ENCODE peak calls at places on chromosomes 3 and 15, in ten cellular contexts. One of them, this sample, is unnamed.

GRCh38 chr3:111362286-111363009 is 179.5 kb upstream of the CD96 start:
- DNase-seq in BJ: no peak
- DNase-seq in HepG2: no peak
- DNase-seq in cardiac muscle cell: no peak
- DNase-seq in mammary epithelial cell: no peak
- DNase-seq in choroid plexus epithelial cell: no peak
- DNase-seq in OCI-LY7: no peak
- DNase-seq in pancreas: no peak
- DNase-seq in lower leg skin: no peak
- DNase-seq in kidney epithelial cell: no peak
- DNase-seq in this sample: no peak

GRCh38 chr3:143751643-143752178 is 96.6 kb downstream of the SLC9A9 start:
- DNase-seq in cardiac muscle cell: no peak
- DNase-seq in BJ: no peak
- DNase-seq in lower leg skin: no peak
- DNase-seq in mammary epithelial cell: no peak
- DNase-seq in HepG2: no peak
- DNase-seq in pancreas: no peak
- DNase-seq in kidney epithelial cell: no peak
- DNase-seq in OCI-LY7: peak
- DNase-seq in choroid plexus epithelial cell: no peak
- DNase-seq in this sample: no peak

GRCh38 chr15:39454189-39454986 is 126.5 kb upstream of the THBS1 start:
- DNase-seq in HepG2: peak
- DNase-seq in cardiac muscle cell: no peak
- DNase-seq in OCI-LY7: no peak
- DNase-seq in choroid plexus epithelial cell: peak
- DNase-seq in pancreas: no peak
- DNase-seq in lower leg skin: no peak
- DNase-seq in kidney epithelial cell: no peak
- DNase-seq in mammary epithelial cell: no peak
- DNase-seq in BJ: no peak
- DNase-seq in this sample: no peak

GRCh38 chr3:152309535-152310317 is 41.0 kb downstream of the MBNL1 start:
- DNase-seq in OCI-LY7: no peak
- DNase-seq in pancreas: no peak
- DNase-seq in kidney epithelial cell: no peak
- DNase-seq in cardiac muscle cell: no peak
- DNase-seq in choroid plexus epithelial cell: peak
- DNase-seq in HepG2: no peak
- DNase-seq in BJ: no peak
- DNase-seq in mammary epithelial cell: peak
- DNase-seq in lower leg skin: no peak
- DNase-seq in this sample: no peak

GRCh38 chr15:61906961-61907752 is 153.1 kb downstream of the VPS13C start:
- DNase-seq in OCI-LY7: no peak
- DNase-seq in pancreas: peak
- DNase-seq in HepG2: peak
- DNase-seq in cardiac muscle cell: no peak
- DNase-seq in mammary epithelial cell: peak
- DNase-seq in choroid plexus epithelial cell: no peak
- DNase-seq in lower leg skin: no peak
- DNase-seq in BJ: no peak
- DNase-seq in kidney epithelial cell: no peak
- DNase-seq in this sample: no peak

GRCh38 chr3:39453134-39453533 is 14.3 kb upstream of the MOBP start:
- DNase-seq in choroid plexus epithelial cell: no peak
- DNase-seq in pancreas: no peak
- DNase-seq in kidney epithelial cell: no peak
- DNase-seq in mammary epithelial cell: no peak
- DNase-seq in cardiac muscle cell: no peak
- DNase-seq in BJ: no peak
- DNase-seq in OCI-LY7: no peak
- DNase-seq in lower leg skin: no peak
- DNase-seq in HepG2: no peak
- DNase-seq in this sample: no peak

GRCh38 chr15:100833432-100834389 is 45.9 kb upstream of the ALDH1A3 start:
- DNase-seq in lower leg skin: no peak
- DNase-seq in choroid plexus epithelial cell: peak
- DNase-seq in HepG2: no peak
- DNase-seq in pancreas: no peak
- DNase-seq in cardiac muscle cell: no peak
- DNase-seq in kidney epithelial cell: no peak
- DNase-seq in OCI-LY7: peak
- DNase-seq in BJ: no peak
- DNase-seq in mammary epithelial cell: no peak
- DNase-seq in this sample: no peak

GRCh38 chr3:53709856-53710674 is 136.2 kb downstream of the CHDH start:
- DNase-seq in pancreas: peak
- DNase-seq in kidney epithelial cell: no peak
- DNase-seq in lower leg skin: peak
- DNase-seq in OCI-LY7: peak
- DNase-seq in cardiac muscle cell: peak
- DNase-seq in HepG2: peak
- DNase-seq in mammary epithelial cell: peak
- DNase-seq in BJ: no peak
- DNase-seq in choroid plexus epithelial cell: peak
- DNase-seq in this sample: no peak

GRCh38 chr3:120382941-120383447 is 33.8 kb upstream of the LRRC58 start:
- DNase-seq in cardiac muscle cell: no peak
- DNase-seq in pancreas: no peak
- DNase-seq in choroid plexus epithelial cell: no peak
- DNase-seq in HepG2: no peak
- DNase-seq in lower leg skin: no peak
- DNase-seq in mammary epithelial cell: no peak
- DNase-seq in OCI-LY7: no peak
- DNase-seq in kidney epithelial cell: no peak
- DNase-seq in BJ: no peak
- DNase-seq in this sample: no peak

GRCh38 chr3:88149146-88149515 is 628 bp upstream of the C3orf38 start:
- DNase-seq in cardiac muscle cell: no peak
- DNase-seq in pancreas: no peak
- DNase-seq in BJ: no peak
- DNase-seq in mammary epithelial cell: peak
- DNase-seq in HepG2: no peak
- DNase-seq in OCI-LY7: no peak
- DNase-seq in lower leg skin: peak
- DNase-seq in choroid plexus epithelial cell: no peak
- DNase-seq in kidney epithelial cell: no peak
- DNase-seq in this sample: no peak

GRCh38 chr3:64064804-64065203 is 41.5 kb upstream of the PSMD6 start:
- DNase-seq in pancreas: no peak
- DNase-seq in mammary epithelial cell: no peak
- DNase-seq in choroid plexus epithelial cell: no peak
- DNase-seq in BJ: no peak
- DNase-seq in HepG2: no peak
- DNase-seq in OCI-LY7: no peak
- DNase-seq in kidney epithelial cell: no peak
- DNase-seq in cardiac muscle cell: no peak
- DNase-seq in lower leg skin: no peak
- DNase-seq in this sample: no peak

GRCh38 chr3:8536106-8537052 is 34.8 kb downstream of the LMCD1 start:
- DNase-seq in mammary epithelial cell: no peak
- DNase-seq in OCI-LY7: no peak
- DNase-seq in lower leg skin: no peak
- DNase-seq in BJ: no peak
- DNase-seq in pancreas: no peak
- DNase-seq in kidney epithelial cell: no peak
- DNase-seq in cardiac muscle cell: no peak
- DNase-seq in choroid plexus epithelial cell: peak
- DNase-seq in HepG2: no peak
- DNase-seq in this sample: no peak

GRCh38 chr3:115814778-115815380 is 191.6 kb downstream of the GAP43 start:
- DNase-seq in pancreas: peak
- DNase-seq in cardiac muscle cell: peak
- DNase-seq in lower leg skin: peak
- DNase-seq in kidney epithelial cell: no peak
- DNase-seq in BJ: no peak
- DNase-seq in mammary epithelial cell: peak
- DNase-seq in OCI-LY7: peak
- DNase-seq in HepG2: peak
- DNase-seq in choroid plexus epithelial cell: peak
- DNase-seq in this sample: no peak

GRCh38 chr3:21390136-21390535 is 360.9 kb downstream of the ZNF385D start:
- DNase-seq in pancreas: no peak
- DNase-seq in kidney epithelial cell: peak
- DNase-seq in lower leg skin: no peak
- DNase-seq in cardiac muscle cell: no peak
- DNase-seq in BJ: peak
- DNase-seq in choroid plexus epithelial cell: no peak
- DNase-seq in mammary epithelial cell: peak
- DNase-seq in HepG2: no peak
- DNase-seq in OCI-LY7: no peak
- DNase-seq in this sample: no peak

GRCh38 chr15:101349497-101349951 is 54.5 kb upstream of the SNRPA1 start:
- DNase-seq in lower leg skin: no peak
- DNase-seq in BJ: no peak
- DNase-seq in HepG2: no peak
- DNase-seq in OCI-LY7: no peak
- DNase-seq in kidney epithelial cell: no peak
- DNase-seq in pancreas: no peak
- DNase-seq in cardiac muscle cell: no peak
- DNase-seq in choroid plexus epithelial cell: no peak
- DNase-seq in mammary epithelial cell: peak
- DNase-seq in this sample: no peak

GRCh38 chr15:77305953-77306352 is 114.0 kb downstream of the PEAK1 start:
- DNase-seq in mammary epithelial cell: no peak
- DNase-seq in HepG2: no peak
- DNase-seq in lower leg skin: no peak
- DNase-seq in kidney epithelial cell: no peak
- DNase-seq in pancreas: no peak
- DNase-seq in OCI-LY7: no peak
- DNase-seq in BJ: no peak
- DNase-seq in choroid plexus epithelial cell: no peak
- DNase-seq in cardiac muscle cell: no peak
- DNase-seq in this sample: no peak

GRCh38 chr3:59774613-59775012 is 724.8 kb upstream of the CFAP20DC start:
- DNase-seq in pancreas: no peak
- DNase-seq in kidney epithelial cell: peak
- DNase-seq in BJ: peak
- DNase-seq in OCI-LY7: no peak
- DNase-seq in lower leg skin: no peak
- DNase-seq in mammary epithelial cell: peak
- DNase-seq in HepG2: no peak
- DNase-seq in cardiac muscle cell: no peak
- DNase-seq in choroid plexus epithelial cell: peak
- DNase-seq in this sample: no peak

DNA sequence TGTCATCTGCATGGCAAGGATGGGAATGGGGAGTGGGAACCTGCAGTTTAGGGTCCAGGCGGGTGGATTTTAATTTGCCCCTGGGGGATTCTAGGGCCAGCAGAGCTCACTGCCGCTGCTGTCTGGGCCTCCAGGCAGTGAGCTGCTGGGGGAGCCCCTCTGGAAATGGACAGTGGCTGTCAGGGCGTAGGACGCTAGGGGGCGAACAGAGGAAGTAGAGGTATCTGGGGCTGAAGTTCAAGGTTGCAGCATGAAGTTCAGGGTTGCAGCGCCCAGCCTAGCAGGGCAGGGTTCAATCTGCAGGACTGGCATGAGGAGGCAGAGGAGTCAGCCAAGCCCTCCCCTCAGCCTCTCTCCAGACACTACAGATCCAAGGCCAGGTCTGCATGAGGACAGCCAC is 49.5 kb downstream of the APBA2 start:
- DNase-seq in kidney epithelial cell: no peak
- DNase-seq in lower leg skin: no peak
- DNase-seq in mammary epithelial cell: no peak
- DNase-seq in cardiac muscle cell: peak
- DNase-seq in pancreas: no peak
- DNase-seq in OCI-LY7: peak
- DNase-seq in BJ: no peak
- DNase-seq in choroid plexus epithelial cell: peak
- DNase-seq in HepG2: peak
- DNase-seq in this sample: no peak
- TF ChIP-seq CTCF in kidney epithelial cell: peak
- TF ChIP-seq CTCF in lower leg skin: no peak
- TF ChIP-seq CTCF in mammary epithelial cell: no peak
- TF ChIP-seq CTCF in cardiac muscle cell: peak
- TF ChIP-seq CTCF in pancreas: no peak
- TF ChIP-seq CTCF in OCI-LY7: peak
- TF ChIP-seq CTCF in BJ: peak
- TF ChIP-seq CTCF in choroid plexus epithelial cell: peak
- TF ChIP-seq CTCF in HepG2: peak
- TF ChIP-seq CTCF in this sample: peak

GRCh38 chr3:48428088-48428862 is 1.6 kb downstream of the PLXNB1 start:
- DNase-seq in OCI-LY7: no peak
- DNase-seq in BJ: no peak
- DNase-seq in pancreas: peak
- DNase-seq in choroid plexus epithelial cell: no peak
- DNase-seq in HepG2: peak
- DNase-seq in kidney epithelial cell: no peak
- DNase-seq in mammary epithelial cell: no peak
- DNase-seq in lower leg skin: no peak
- DNase-seq in cardiac muscle cell: no peak
- DNase-seq in this sample: no peak
- H3K4me3 ChIP-seq in OCI-LY7: no peak
- H3K4me3 ChIP-seq in BJ: peak
- H3K4me3 ChIP-seq in pancreas: peak
- H3K4me3 ChIP-seq in choroid plexus epithelial cell: peak
- H3K4me3 ChIP-seq in HepG2: peak
- H3K4me3 ChIP-seq in kidney epithelial cell: peak
- H3K4me3 ChIP-seq in mammary epithelial cell: peak
- H3K4me3 ChIP-seq in lower leg skin: no peak
- H3K4me3 ChIP-seq in cardiac muscle cell: peak
- H3K4me3 ChIP-seq in this sample: peak

DNA sequence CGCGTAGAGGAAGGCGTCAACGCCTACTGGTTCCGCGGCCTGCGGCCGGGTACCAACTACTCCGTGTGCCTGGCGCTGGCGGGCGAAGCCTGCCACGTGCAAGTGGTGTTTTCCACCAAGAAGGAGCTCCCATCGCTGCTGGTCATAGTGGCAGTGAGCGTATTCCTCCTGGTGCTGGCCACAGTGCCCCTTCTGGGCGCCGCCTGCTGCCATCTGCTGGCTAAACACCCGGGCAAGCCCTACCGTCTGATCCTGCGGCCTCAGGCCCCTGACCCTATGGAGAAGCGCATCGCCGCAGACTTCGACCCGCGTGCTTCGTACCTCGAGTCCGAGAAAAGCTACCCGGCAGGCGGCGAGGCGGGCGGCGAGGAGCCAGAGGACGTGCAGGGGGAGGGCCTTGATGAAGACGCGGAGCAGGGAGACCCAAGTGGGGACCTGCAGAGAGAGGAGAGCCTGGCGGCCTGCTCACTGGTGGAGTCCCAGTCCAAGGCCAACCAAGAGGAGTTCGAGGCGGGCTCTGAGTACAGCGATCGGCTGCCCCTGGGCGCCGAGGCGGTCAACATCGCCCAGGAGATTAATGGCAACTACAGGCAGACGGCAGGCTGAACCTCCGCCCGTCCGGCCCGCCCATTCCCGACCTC is 4.1 kb downstream of the ISLR2 start:
- DNase-seq in kidney epithelial cell: no peak
- DNase-seq in choroid plexus epithelial cell: no peak
- DNase-seq in mammary epithelial cell: no peak
- DNase-seq in pancreas: peak
- DNase-seq in BJ: no peak
- DNase-seq in lower leg skin: no peak
- DNase-seq in OCI-LY7: no peak
- DNase-seq in HepG2: no peak
- DNase-seq in cardiac muscle cell: peak
- DNase-seq in this sample: no peak
- TF ChIP-seq CTCF in kidney epithelial cell: peak
- TF ChIP-seq CTCF in choroid plexus epithelial cell: peak
- TF ChIP-seq CTCF in mammary epithelial cell: peak
- TF ChIP-seq CTCF in pancreas: peak
- TF ChIP-seq CTCF in BJ: peak
- TF ChIP-seq CTCF in lower leg skin: no peak
- TF ChIP-seq CTCF in OCI-LY7: peak
- TF ChIP-seq CTCF in HepG2: peak
- TF ChIP-seq CTCF in cardiac muscle cell: peak
- TF ChIP-seq CTCF in this sample: peak

GRCh38 chr3:139491966-139492365 is 15.7 kb upstream of the RBP2 start:
- DNase-seq in choroid plexus epithelial cell: peak
- DNase-seq in pancreas: no peak
- DNase-seq in BJ: no peak
- DNase-seq in lower leg skin: no peak
- DNase-seq in cardiac muscle cell: no peak
- DNase-seq in OCI-LY7: no peak
- DNase-seq in HepG2: no peak
- DNase-seq in kidney epithelial cell: no peak
- DNase-seq in mammary epithelial cell: no peak
- DNase-seq in this sample: no peak
- H3K4me3 ChIP-seq in choroid plexus epithelial cell: no peak
- H3K4me3 ChIP-seq in pancreas: no peak
- H3K4me3 ChIP-seq in BJ: no peak
- H3K4me3 ChIP-seq in lower leg skin: no peak
- H3K4me3 ChIP-seq in cardiac muscle cell: no peak
- H3K4me3 ChIP-seq in OCI-LY7: no peak
- H3K4me3 ChIP-seq in HepG2: no peak
- H3K4me3 ChIP-seq in kidney epithelial cell: no peak
- H3K4me3 ChIP-seq in mammary epithelial cell: no peak
- H3K4me3 ChIP-seq in this sample: no peak

This sample was measured in epithelial cell of proximal tubule.